ENCODE peak calls at places on chromosomes 4 and X, in four cellular contexts. E is NCI-H187 treated with DMSO at 0.1 percent for 48 hours; S is GM13977; D is stimulated activated CD4-positive, alpha-beta T cell treated with anti-CD3 and anti-CD28 coated beads, Interleukin-4, amount 100 ng/mL, for 1 hour. U is an unnamed sample.

GRCh38 chr4:3201718-3202702 is 46.9 kb upstream of the MSANTD1 start:
- DNase-seq in D (peak; percentile 45), E (no peak), S (peak; percentile 68), U (no peak)

GRCh38 chr4:183342541-183343533 is 20.6 kb upstream of the CLDN24 start:
- DNase-seq in D (no peak), S (no peak), E (no peak), U (no peak)

GRCh38 chr4:52299120-52299519 is 248.0 kb downstream of the SPATA18 start:
- DNase-seq in S (no peak), D (no peak), E (no peak), U (no peak)

GRCh38 chr4:186807809-186808634 is 84.4 kb upstream of the FAT1 start:
- DNase-seq in E (no peak), S (no peak), D (no peak), U (no peak)

GRCh38 chrX:49129427-49129826 is 5.9 kb upstream of the GPKOW start:
- DNase-seq in S (no peak), D (no peak), E (no peak), U (no peak)

GRCh38 chrX:39875834-39876625 is 221.7 kb downstream of the BCOR start:
- DNase-seq in S (no peak), D (no peak), E (no peak), U (no peak)

GRCh38 chrX:7446815-7447214 is 298.9 kb upstream of the PUDP start:
- DNase-seq in D (no peak), E (no peak), S (no peak), U (no peak)

GRCh38 chrX:122868626-122869025 is 315.5 kb upstream of the GRIA3 start:
- DNase-seq in D (no peak), S (no peak), E (no peak), U (no peak)

GRCh38 chr4:23484689-23485088 is 405.2 kb downstream of the PPARGC1A start:
- DNase-seq in S (no peak), E (no peak), D (no peak), U (no peak)

GRCh38 chrX:113586281-113586898 is 745.8 kb upstream of the AMOT start:
- DNase-seq in E (no peak), S (no peak), D (no peak), U (no peak)

GRCh38 chrX:49171752-49172279 is at the start of gene PLP2:
- DNase-seq in D (peak; percentile 71), S (peak; percentile 62), E (no peak), U (peak; percentile 42)

GRCh38 chrX:37867509-37868153 is 20.3 kb upstream of the DYNLT3 start:
- DNase-seq in E (no peak), D (no peak), S (no peak), U (no peak)

GRCh38 chr4:6783111-6783981 is 819 bp downstream of the KIAA0232 start:
- DNase-seq in D (peak; percentile 89), E (no peak), S (peak; percentile 97), U (peak; percentile 85)

GRCh38 chr4:107825072-107825789 is 499 bp downstream of the SGMS2 start:
- DNase-seq in S (no peak), D (no peak), E (no peak), U (no peak)

GRCh38 chrX:107626481-107626880 is 1.8 kb upstream of the PRPS1 start:
- DNase-seq in S (no peak), E (no peak), D (no peak), U (no peak)

GRCh38 chr4:182808673-182809416 is 108.3 kb downstream of the DCTD start:
- DNase-seq in D (peak; percentile 28), E (no peak), S (peak; percentile 74), U (peak; percentile 74)

GRCh38 chrX:13659057-13659456 is 6.1 kb downstream of the TCEANC start:
- DNase-seq in E (no peak), S (no peak), D (no peak), U (no peak)

GRCh38 chr4:139167774-139168444 is 9.1 kb downstream of the ELF2 start:
- DNase-seq in S (peak; percentile 22), E (no peak), D (no peak), U (peak; percentile 37)

GRCh38 chr4:76012388-76012801 is 5.1 kb upstream of the CXCL9 start:
- DNase-seq in E (no peak), D (no peak), S (no peak), U (no peak)

GRCh38 chrX:19705196-19705769 is 182.1 kb downstream of the SH3KBP1 start:
- DNase-seq in D (no peak), E (no peak), S (no peak), U (no peak)

GRCh38 chr4:9943761-9944160 is 77.5 kb downstream of the SLC2A9 start:
- DNase-seq in S (no peak), D (no peak), E (no peak), U (no peak)

GRCh38 chr4:181548873-181549541 is 694.2 kb upstream of the TENM3 start:
- DNase-seq in D (no peak), E (no peak), S (no peak), U (no peak)

GRCh38 chr4:109730294-109731051 is 603 bp upstream of the PLA2G12A start:
- DNase-seq in D (no peak), E (no peak), S (no peak), U (no peak)

GRCh38 chrX:155086202-155086840 is 15.0 kb downstream of the BRCC3 start:
- DNase-seq in E (no peak), S (no peak), D (peak; percentile 40), U (peak; percentile 16)

GRCh38 chrX:47184486-47184885 is 9.1 kb upstream of the UBA1 start:
- DNase-seq in D (no peak), S (no peak), E (no peak), U (no peak)

GRCh38 chr4:134078230-134078914 is 123.2 kb downstream of the PABPC4L start:
- DNase-seq in S (peak; percentile 28), D (no peak), E (no peak), U (peak; percentile 82)

GRCh38 chr4:477686-478085 is 21.3 kb downstream of the ZNF721 start:
- DNase-seq in E (no peak), D (no peak), S (no peak), U (no peak)

GRCh38 chr4:94036964-94037363 is 170.7 kb upstream of the SMARCAD1 start:
- DNase-seq in E (no peak), S (no peak), D (no peak), U (no peak)

GRCh38 chr4:163816494-163816893 is 322.0 kb downstream of the TMA16 start:
- DNase-seq in D (no peak), E (no peak), S (no peak), U (no peak)

GRCh38 chrX:21975827-21976226 is 35.3 kb downstream of the SMS start:
- DNase-seq in S (no peak), E (no peak), D (no peak), U (no peak)

GRCh38 chr4:84957509-84958420 is 8.7 kb downstream of the WDFY3 start:
- DNase-seq in D (no peak), E (no peak), S (no peak), U (no peak)

GRCh38 chr4:122827899-122828601 is 1.4 kb downstream of the FGF2 start:
- DNase-seq in D (peak; percentile 34), E (no peak), S (peak; percentile 89), U (peak; percentile 98)

GRCh38 chr4:74996996-74997395 is 64.1 kb downstream of the PARM1 start:
- DNase-seq in D (no peak), E (no peak), S (no peak), U (no peak)

GRCh38 chr4:1337376-1337831 is 9.6 kb upstream of the UVSSA start:
- DNase-seq in D (peak; percentile 55), S (no peak), E (no peak), U (no peak)

GRCh38 chr4:158314756-158315487 is 104.6 kb downstream of the TMEM144 start:
- DNase-seq in S (no peak), D (no peak), E (no peak), U (no peak)

U was measured in MM.1S.